ENCODE peak calls at places on chromosomes 13 and 19, in eight cellular contexts. F is tibial nerve, P is A549, S is transverse colon, X is H1, T is esophagus muscularis mucosa, J is K562, L is stomach. N is an unnamed sample.

GRCh38 chr19:38669532-38669931 is 22.1 kb downstream of the ACTN4 start:
- DNase-seq in F (no peak), P (no peak), S (no peak), X (no peak), T (no peak), J (no peak), L (no peak), N (no peak)

GRCh38 chr19:46787040-46787330 is 1.4 kb downstream of the SLC1A5 start:
- DNase-seq in F (no peak), P (no peak), S (no peak), X (no peak), T (no peak), J (no peak), L (no peak), N (no peak)

GRCh38 chr13:113927661-113928581 is 46.0 kb downstream of the C13orf46 start:
- DNase-seq in F (peak), P (no peak), S (peak), X (no peak), T (no peak), J (no peak), L (peak), N (peak)

GRCh38 chr13:82720961-82721360 is 1161.3 kb downstream of the SLITRK1 start:
- DNase-seq in F (no peak), P (no peak), S (no peak), X (no peak), T (no peak), J (no peak), L (no peak), N (no peak)

GRCh38 chr19:47253467-47253881 is 2.9 kb upstream of the CCDC9 start:
- DNase-seq in F (no peak), P (peak), S (no peak), X (no peak), T (no peak), J (no peak), L (no peak), N (no peak)

GRCh38 chr19:887072-887471 is 5.9 kb downstream of the MED16 start:
- DNase-seq in F (no peak), P (no peak), S (no peak), X (no peak), T (no peak), J (no peak), L (no peak), N (no peak)

GRCh38 chr13:19781526-19781925 is 1.2 kb downstream of the PSPC1 start:
- DNase-seq in F (no peak), P (peak), S (no peak), X (no peak), T (no peak), J (no peak), L (no peak), N (no peak)

GRCh38 chr13:42814868-42815267 is 33.5 kb downstream of the FAM216B start:
- DNase-seq in F (no peak), P (no peak), S (no peak), X (no peak), T (no peak), J (no peak), L (no peak), N (no peak)

GRCh38 chr13:85347251-85347650 is 452.0 kb downstream of the SLITRK6 start:
- DNase-seq in F (no peak), P (no peak), S (no peak), X (no peak), T (no peak), J (no peak), L (no peak), N (no peak)

DNA sequence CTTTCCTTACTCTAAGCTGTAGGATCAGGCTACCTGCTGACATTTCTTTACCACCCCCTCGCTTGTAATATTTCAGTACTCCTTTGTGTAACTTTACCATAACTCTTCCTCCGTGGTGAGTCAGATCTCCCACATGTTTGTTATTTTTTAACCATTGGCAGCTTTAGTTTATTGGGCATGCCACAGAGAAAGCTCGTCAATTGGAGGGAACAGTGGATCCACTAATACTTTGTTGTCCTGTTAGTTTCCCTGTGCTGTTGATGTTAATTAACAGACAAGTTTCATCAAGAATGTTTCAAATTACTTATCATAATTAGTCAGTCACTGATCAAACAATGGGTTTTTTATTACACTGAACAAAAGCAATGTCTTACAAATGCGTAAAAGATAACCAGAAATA is 22.4 kb downstream of the EFNB2 start:
- DNase-seq in F (no peak), P (no peak), S (no peak), X (no peak), T (no peak), J (no peak), L (no peak), N (no peak)
- TF ChIP-seq EP300 in F (no peak), P (no peak), S (no peak), X (no peak), T (no peak), J (no peak), L (no peak), N (no peak)

DNA sequence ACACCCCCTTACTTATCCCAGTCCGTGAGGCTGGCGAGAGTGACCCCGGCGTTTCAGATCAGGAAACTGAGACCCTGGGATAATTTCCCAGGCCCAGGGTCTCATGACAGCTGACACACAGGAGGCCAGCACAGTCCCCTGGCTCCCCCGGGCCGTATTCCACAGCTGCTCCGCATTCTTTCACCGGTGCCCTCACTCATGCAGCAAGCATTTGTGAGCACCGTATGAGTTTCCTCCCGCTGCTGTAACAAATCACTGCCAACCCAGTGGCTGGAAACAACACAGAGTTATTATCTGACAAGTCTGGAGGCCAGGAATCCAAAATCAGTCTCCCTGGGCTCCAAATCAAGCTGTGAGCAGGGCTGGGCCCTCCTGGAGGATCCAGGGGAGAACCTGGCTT is 21.3 kb downstream of the GADD45B start:
- DNase-seq in F (no peak), P (no peak), S (no peak), X (no peak), T (no peak), J (no peak), L (no peak), N (no peak)
- TF ChIP-seq POLR2A in F (no peak), P (no peak), S (no peak), X (no peak), T (no peak), J (no peak), L (no peak), N (no peak)

GRCh38 chr13:109802936-109803335 is 16.6 kb upstream of the IRS2 start:
- DNase-seq in F (no peak), P (no peak), S (no peak), X (no peak), T (no peak), J (no peak), L (no peak), N (no peak)
- TF ChIP-seq EP300 in F (no peak), P (no peak), S (no peak), X (no peak), T (no peak), J (no peak), L (no peak), N (no peak)

DNA sequence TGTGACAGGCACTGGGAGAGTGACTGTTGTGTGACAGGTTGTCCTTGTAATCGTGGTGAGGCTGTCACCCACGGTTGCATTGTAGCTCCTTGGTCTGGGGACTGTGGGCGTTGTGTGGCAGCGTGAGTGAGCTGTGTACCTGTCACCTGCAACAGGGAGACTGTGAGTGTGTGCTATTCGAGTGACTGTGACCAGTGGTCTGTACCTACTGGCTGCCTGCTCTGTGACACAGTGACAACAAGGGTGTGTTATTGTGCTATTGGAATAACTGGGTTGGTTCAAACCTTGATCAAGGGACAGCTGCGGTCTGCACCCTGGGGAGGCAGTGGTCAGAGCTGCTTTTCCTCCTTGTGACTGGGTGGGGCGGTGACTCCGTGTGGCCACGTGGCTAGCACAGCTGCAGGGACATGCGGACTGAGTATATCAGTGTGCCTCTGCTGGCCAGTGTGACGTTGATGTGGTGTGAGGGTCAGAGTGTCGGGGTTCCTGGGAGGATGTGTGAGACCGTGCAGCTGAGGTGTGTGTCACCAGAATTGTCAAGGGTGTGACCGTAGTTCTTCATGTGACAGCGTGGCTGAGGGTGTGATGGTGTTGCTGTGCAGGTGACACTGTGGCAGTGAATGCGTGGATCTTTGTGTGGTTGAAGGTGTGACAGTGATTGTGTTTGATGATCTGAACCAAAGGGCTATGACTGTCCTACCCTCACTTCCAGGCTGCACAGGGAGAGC is 10.1 kb upstream of the NFIX start:
- DNase-seq in F (peak), P (no peak), S (peak), X (no peak), T (peak), J (peak), L (peak), N (no peak)
- TF ChIP-seq POLR2A in F (no peak), P (no peak), S (peak), X (no peak), T (no peak), J (no peak), L (no peak), N (no peak)

GRCh38 chr13:55576389-55576788 is 1564.3 kb upstream of the PRR20A start:
- DNase-seq in F (no peak), P (no peak), S (no peak), X (no peak), T (peak), J (no peak), L (no peak), N (no peak)

GRCh38 chr13:55573565-55573964 is 1567.2 kb upstream of the PRR20A start:
- DNase-seq in F (no peak), P (no peak), S (no peak), X (no peak), T (no peak), J (no peak), L (no peak), N (no peak)

GRCh38 chr13:55572862-55573261 is 1567.9 kb upstream of the PRR20A start:
- DNase-seq in F (no peak), P (no peak), S (no peak), X (no peak), T (no peak), J (no peak), L (no peak), N (no peak)

GRCh38 chr13:55577082-55577846 is 1563.5 kb upstream of the PRR20A start:
- DNase-seq in F (no peak), P (no peak), S (no peak), X (no peak), T (no peak), J (no peak), L (no peak), N (no peak)

GRCh38 chr13:55577847-55578210 is 1562.9 kb upstream of the PRR20A start:
- DNase-seq in F (no peak), P (no peak), S (no peak), X (no peak), T (no peak), J (no peak), L (no peak), N (no peak)
- TF ChIP-seq EP300 in F (no peak), P (no peak), S (no peak), X (no peak), T (no peak), J (no peak), L (no peak), N (no peak)

GRCh38 chr19:40717325-40717879 is 490 bp downstream of the ITPKC start:
- DNase-seq in F (no peak), P (peak), S (no peak), X (no peak), T (no peak), J (peak), L (no peak), N (no peak)
- TF ChIP-seq POLR2A in F (no peak), P (no peak), S (no peak), X (no peak), T (no peak), J (no peak), L (no peak), N (no peak)

GRCh38 chr13:94413545-94413944 is 65.9 kb downstream of the DCT start:
- DNase-seq in F (no peak), P (no peak), S (no peak), X (no peak), T (no peak), J (no peak), L (no peak), N (no peak)
- TF ChIP-seq EP300 in F (no peak), P (no peak), S (no peak), X (no peak), T (no peak), J (no peak), L (no peak), N (no peak)

DNA sequence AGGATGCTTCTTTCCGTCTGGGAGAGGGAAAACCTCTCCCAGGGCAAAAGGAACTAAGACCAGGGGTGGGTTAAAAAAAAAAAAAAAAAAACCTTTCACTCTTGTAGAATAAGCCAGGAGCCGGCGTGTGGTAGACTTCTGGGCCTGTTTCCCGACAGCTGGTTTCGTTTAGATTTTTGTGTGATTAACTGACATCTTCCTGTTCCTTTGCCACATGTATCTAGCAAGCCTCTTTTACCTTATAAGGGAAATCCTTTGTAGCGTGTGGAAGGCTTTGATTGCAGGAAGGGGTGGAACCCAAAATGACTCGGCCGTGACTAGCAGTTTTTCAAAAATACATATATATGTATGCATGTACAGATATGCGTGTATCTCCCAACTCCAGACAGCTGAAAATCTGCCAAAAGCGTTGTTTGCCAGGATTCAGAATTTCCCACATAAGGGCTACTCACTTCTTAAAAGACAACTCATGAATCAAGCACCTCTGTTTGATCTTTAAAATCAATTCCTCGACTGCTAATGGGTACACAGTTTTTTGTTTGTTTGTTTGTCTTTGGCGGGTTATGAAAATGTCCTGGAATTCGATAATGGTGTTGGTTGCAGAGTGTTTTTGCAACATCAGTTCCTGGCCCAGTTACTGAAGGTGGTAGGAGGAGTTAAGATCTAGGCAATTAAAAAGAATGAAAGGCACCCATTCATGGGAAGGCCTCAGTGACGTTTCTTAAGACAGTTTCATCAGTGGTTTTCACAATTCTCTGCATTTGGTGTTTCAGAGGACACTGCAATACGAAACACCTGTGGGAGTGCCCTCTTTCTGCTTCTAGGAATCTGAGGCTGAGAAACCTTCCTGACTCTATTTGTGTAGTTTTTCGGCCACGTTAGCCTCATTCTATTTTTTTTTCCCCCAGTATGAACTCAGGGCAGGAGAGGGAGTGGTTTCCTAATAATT is 2.7 kb downstream of the TPM4 start:
- DNase-seq in F (peak), P (peak), S (peak), X (no peak), T (peak), J (peak), L (peak), N (peak)
- TF ChIP-seq POLR2A in F (no peak), P (no peak), S (peak), X (no peak), T (peak), J (no peak), L (no peak), N (no peak)

N was measured in ovary.